ENCODE peak calls at places on chromosomes 4 and X, in four cellular contexts. One of them, this sample, is unnamed.

GRCh38 chrX:16892504-16893362 is 22.6 kb upstream of the RBBP7 start:
- DNase-seq in Peyer's patch: peak; percentile 77
- DNase-seq in sigmoid colon: peak; percentile 77
- DNase-seq in tibial nerve: peak; percentile 45
- DNase-seq in this sample: peak; percentile 74

GRCh38 chr4:99405433-99406115 is 29.6 kb downstream of the ADH7 start:
- DNase-seq in Peyer's patch: peak; percentile 37
- DNase-seq in sigmoid colon: peak; percentile 87
- DNase-seq in tibial nerve: peak; percentile 73
- DNase-seq in this sample: peak; percentile 74

GRCh38 chr4:137267024-137267423 is 265.3 kb downstream of the PCDH18 start:
- DNase-seq in Peyer's patch: no peak
- DNase-seq in sigmoid colon: no peak
- DNase-seq in tibial nerve: no peak
- DNase-seq in this sample: no peak

GRCh38 chr4:125187621-125188176 is 127.1 kb upstream of the FAT4 start:
- DNase-seq in Peyer's patch: no peak
- DNase-seq in sigmoid colon: no peak
- DNase-seq in tibial nerve: no peak
- DNase-seq in this sample: no peak

GRCh38 chrX:17564689-17565409 is 172.4 kb upstream of the SCML1 start:
- DNase-seq in Peyer's patch: no peak
- DNase-seq in sigmoid colon: peak; percentile 65
- DNase-seq in tibial nerve: no peak
- DNase-seq in this sample: no peak

GRCh38 chr4:52244773-52245360 is 193.8 kb downstream of the SPATA18 start:
- DNase-seq in Peyer's patch: no peak
- DNase-seq in sigmoid colon: no peak
- DNase-seq in tibial nerve: no peak
- DNase-seq in this sample: no peak

GRCh38 chr4:139300431-139301142 is 718 bp upstream of the NAA15 start:
- DNase-seq in Peyer's patch: no peak
- DNase-seq in sigmoid colon: no peak
- DNase-seq in tibial nerve: no peak
- DNase-seq in this sample: no peak

GRCh38 chr4:56049428-56050212 is 100.9 kb downstream of the CEP135 start:
- DNase-seq in Peyer's patch: no peak
- DNase-seq in sigmoid colon: no peak
- DNase-seq in tibial nerve: no peak
- DNase-seq in this sample: no peak

GRCh38 chr4:142231787-142232186 is 595.4 kb downstream of the IL15 start:
- DNase-seq in Peyer's patch: no peak
- DNase-seq in sigmoid colon: no peak
- DNase-seq in tibial nerve: no peak
- DNase-seq in this sample: no peak

GRCh38 chrX:22365460-22365859 is 92.7 kb downstream of the CBLL2 start:
- DNase-seq in Peyer's patch: no peak
- DNase-seq in sigmoid colon: no peak
- DNase-seq in tibial nerve: no peak
- DNase-seq in this sample: no peak

GRCh38 chr4:57098945-57099344 is 11.2 kb downstream of the IGFBP7 start:
- DNase-seq in Peyer's patch: no peak
- DNase-seq in sigmoid colon: no peak
- DNase-seq in tibial nerve: no peak
- DNase-seq in this sample: no peak

GRCh38 chrX:25601323-25601722 is 536.8 kb upstream of the MAGEB18 start:
- DNase-seq in Peyer's patch: no peak
- DNase-seq in sigmoid colon: no peak
- DNase-seq in tibial nerve: no peak
- DNase-seq in this sample: no peak

GRCh38 chr4:122827899-122828601 is 1.4 kb downstream of the FGF2 start:
- DNase-seq in Peyer's patch: no peak
- DNase-seq in sigmoid colon: peak; percentile 82
- DNase-seq in tibial nerve: peak; percentile 22
- DNase-seq in this sample: no peak

GRCh38 chr4:77235289-77235854 is 78.4 kb downstream of the CCNG2 start:
- DNase-seq in Peyer's patch: no peak
- DNase-seq in sigmoid colon: no peak
- DNase-seq in tibial nerve: no peak
- DNase-seq in this sample: no peak

GRCh38 chrX:2242326-2242725 is 258.4 kb downstream of the DHRSX start:
- DNase-seq in Peyer's patch: no peak
- DNase-seq in sigmoid colon: no peak
- DNase-seq in tibial nerve: no peak
- DNase-seq in this sample: no peak

GRCh38 chrX:40189018-40189417 is 91.3 kb upstream of the BCOR start:
- DNase-seq in Peyer's patch: no peak
- DNase-seq in sigmoid colon: no peak
- DNase-seq in tibial nerve: no peak
- DNase-seq in this sample: no peak

GRCh38 chrX:136251042-136251991 is at the start of gene MAP7D3:
- DNase-seq in Peyer's patch: peak; percentile 63
- DNase-seq in sigmoid colon: peak; percentile 82
- DNase-seq in tibial nerve: peak; percentile 32
- DNase-seq in this sample: peak; percentile 49

GRCh38 chrX:7828594-7828993 is 14.4 kb upstream of the VCX start:
- DNase-seq in Peyer's patch: no peak
- DNase-seq in sigmoid colon: no peak
- DNase-seq in tibial nerve: no peak
- DNase-seq in this sample: no peak

GRCh38 chr4:150140774-150141400 is 62.6 kb downstream of the DCLK2 start:
- DNase-seq in Peyer's patch: no peak
- DNase-seq in sigmoid colon: no peak
- DNase-seq in tibial nerve: no peak
- DNase-seq in this sample: no peak

GRCh38 chr4:37995299-37995821 is 35.2 kb downstream of the PTTG2 start:
- DNase-seq in Peyer's patch: no peak
- DNase-seq in sigmoid colon: no peak
- DNase-seq in tibial nerve: no peak
- DNase-seq in this sample: no peak

GRCh38 chr4:57308301-57308700 is 198.1 kb upstream of the IGFBP7 start:
- DNase-seq in Peyer's patch: no peak
- DNase-seq in sigmoid colon: no peak
- DNase-seq in tibial nerve: no peak
- DNase-seq in this sample: no peak

GRCh38 chr4:101232074-101232776 is 115.1 kb downstream of the PPP3CA start:
- DNase-seq in Peyer's patch: no peak
- DNase-seq in sigmoid colon: no peak
- DNase-seq in tibial nerve: peak; percentile 14
- DNase-seq in this sample: no peak

DNA sequence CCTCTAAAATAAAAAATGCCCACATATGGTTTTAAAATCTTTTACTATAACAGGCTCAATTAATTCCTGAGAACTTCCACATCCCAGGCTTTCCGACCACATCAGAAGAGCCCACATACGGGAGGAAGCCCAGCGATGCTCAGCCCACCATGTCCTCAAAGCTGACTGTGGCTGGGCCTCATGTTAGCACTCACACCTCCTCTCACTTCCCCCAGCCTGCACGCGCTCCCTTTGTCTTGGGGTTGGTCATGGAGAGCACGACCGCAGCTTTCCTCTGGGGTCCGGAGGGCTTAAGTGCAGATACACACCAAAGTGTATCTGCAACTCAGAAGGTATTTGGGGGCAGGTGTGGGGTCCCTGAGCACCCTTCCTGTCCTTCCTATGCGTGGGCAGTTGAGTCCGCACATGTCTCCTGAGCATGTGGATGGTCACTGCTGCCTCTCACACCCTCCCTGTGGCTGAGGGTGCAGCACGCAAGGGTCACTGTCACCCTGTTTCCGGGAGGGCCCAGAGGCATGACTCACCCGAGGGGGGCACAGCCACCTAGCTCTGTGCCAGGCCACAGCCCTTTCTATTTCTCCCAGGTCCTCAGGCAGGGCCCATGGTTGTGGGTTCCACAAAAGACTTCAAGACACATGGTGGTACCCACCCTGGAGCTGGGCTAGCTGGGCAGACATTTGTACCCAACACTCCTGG is 21.2 kb downstream of the WDR1 start:
- DNase-seq in Peyer's patch: no peak
- DNase-seq in sigmoid colon: no peak
- DNase-seq in tibial nerve: no peak
- DNase-seq in this sample: no peak
- H3K4me3 ChIP-seq in Peyer's patch: no peak overlapping the region
- H3K4me3 ChIP-seq in sigmoid colon: no peak overlapping the region
- H3K4me3 ChIP-seq in tibial nerve: no peak overlapping the region
- H3K4me3 ChIP-seq in this sample: no peak overlapping the region

DNA sequence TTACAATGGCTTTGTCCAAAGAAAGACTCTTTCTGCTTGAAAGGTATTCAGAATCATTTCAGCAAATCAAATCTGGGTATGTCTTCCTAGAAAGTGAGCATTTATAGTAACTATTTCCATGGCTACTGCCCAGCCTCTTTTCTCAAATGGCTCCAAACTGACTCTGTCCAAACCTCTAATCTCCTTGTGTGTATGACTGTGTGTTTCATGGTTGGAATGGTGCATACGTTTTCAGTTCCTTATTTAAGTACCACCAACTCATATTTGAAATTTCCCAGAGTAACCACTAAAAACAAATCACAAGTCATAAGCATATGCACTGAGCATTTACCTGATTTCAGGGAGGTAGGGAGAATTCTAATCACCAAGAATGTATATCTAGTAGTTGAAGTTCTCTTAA is 106.0 kb downstream of the TMEM144 start:
- DNase-seq in Peyer's patch: no peak
- DNase-seq in sigmoid colon: no peak
- DNase-seq in tibial nerve: no peak
- DNase-seq in this sample: no peak
- H3K4me1 ChIP-seq in Peyer's patch: no peaks in the 10 kb centered on the region
- H3K4me1 ChIP-seq in sigmoid colon: no peaks in the 10 kb centered on the region
- H3K4me1 ChIP-seq in tibial nerve: no peaks in the 10 kb centered on the region
- H3K4me1 ChIP-seq in this sample: no peaks in the 10 kb centered on the region

GRCh38 chr4:16722386-16722785 is 176.1 kb downstream of the LDB2 start:
- DNase-seq in Peyer's patch: no peak
- DNase-seq in sigmoid colon: no peak
- DNase-seq in tibial nerve: no peak
- DNase-seq in this sample: no peak

GRCh38 chr4:16717266-16717970 is 181.0 kb downstream of the LDB2 start:
- DNase-seq in Peyer's patch: no peak
- DNase-seq in sigmoid colon: no peak
- DNase-seq in tibial nerve: no peak
- DNase-seq in this sample: no peak

GRCh38 chr4:16727218-16727617 is 171.2 kb downstream of the LDB2 start:
- DNase-seq in Peyer's patch: no peak
- DNase-seq in sigmoid colon: no peak
- DNase-seq in tibial nerve: no peak
- DNase-seq in this sample: no peak

GRCh38 chr4:16725252-16725651 is 173.2 kb downstream of the LDB2 start:
- DNase-seq in Peyer's patch: no peak
- DNase-seq in sigmoid colon: no peak
- DNase-seq in tibial nerve: no peak
- DNase-seq in this sample: no peak

DNA sequence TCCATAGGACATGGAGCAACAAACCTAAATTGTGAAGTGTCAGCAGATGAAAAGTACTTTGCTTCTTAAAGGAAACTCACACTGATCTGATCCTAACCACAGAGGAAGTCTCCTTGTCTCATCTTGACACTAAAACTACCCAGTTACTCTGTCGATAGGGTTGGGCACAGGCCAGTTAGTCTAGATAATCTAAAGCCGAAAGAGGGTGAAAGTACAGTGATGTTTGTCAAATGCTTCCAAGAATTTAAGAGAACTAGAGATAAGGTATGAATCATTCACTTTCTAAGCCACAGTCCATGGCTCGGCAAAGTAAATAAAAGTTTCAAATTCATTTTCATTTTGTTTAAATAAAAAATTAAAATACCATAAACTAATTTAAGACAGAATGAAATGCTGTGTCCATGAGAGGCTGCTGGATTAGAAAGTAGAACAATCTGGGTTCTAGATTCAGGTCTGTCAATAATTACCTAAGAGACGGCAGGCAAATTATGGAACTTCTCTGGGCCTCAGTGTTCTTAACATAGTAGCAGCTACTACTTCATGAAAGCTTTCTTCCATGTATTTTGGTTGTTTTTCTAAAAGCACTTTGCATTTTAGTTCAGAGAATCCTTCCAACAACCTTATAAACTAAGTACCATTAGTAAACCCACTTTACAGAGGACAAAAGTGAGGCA is 176.7 kb downstream of the LDB2 start:
- DNase-seq in Peyer's patch: no peak
- DNase-seq in sigmoid colon: no peak
- DNase-seq in tibial nerve: no peak
- DNase-seq in this sample: no peak
- H3K4me3 ChIP-seq in Peyer's patch: no peak overlapping the region
- H3K4me3 ChIP-seq in sigmoid colon: no peak overlapping the region
- H3K4me3 ChIP-seq in tibial nerve: no peak overlapping the region
- H3K4me3 ChIP-seq in this sample: no peak overlapping the region

GRCh38 chr4:107897823-107898222 is 33.5 kb upstream of the CYP2U1 start:
- DNase-seq in Peyer's patch: no peak
- DNase-seq in sigmoid colon: no peak
- DNase-seq in tibial nerve: no peak
- DNase-seq in this sample: no peak

GRCh38 chr4:107901213-107901934 is 30.0 kb upstream of the CYP2U1 start:
- DNase-seq in Peyer's patch: no peak
- DNase-seq in sigmoid colon: no peak
- DNase-seq in tibial nerve: no peak
- DNase-seq in this sample: no peak

GRCh38 chr4:107900067-107900466 is 31.3 kb upstream of the CYP2U1 start:
- DNase-seq in Peyer's patch: no peak
- DNase-seq in sigmoid colon: no peak
- DNase-seq in tibial nerve: no peak
- DNase-seq in this sample: no peak

GRCh38 chr4:107902715-107903114 is 28.6 kb upstream of the CYP2U1 start:
- DNase-seq in Peyer's patch: no peak
- DNase-seq in sigmoid colon: no peak
- DNase-seq in tibial nerve: no peak
- DNase-seq in this sample: no peak

GRCh38 chr4:107900508-107900907 is 30.8 kb upstream of the CYP2U1 start:
- DNase-seq in Peyer's patch: no peak
- DNase-seq in sigmoid colon: no peak
- DNase-seq in tibial nerve: no peak
- DNase-seq in this sample: no peak
- H3K4me1 ChIP-seq in Peyer's patch: no peaks in the 10 kb centered on the region
- H3K4me1 ChIP-seq in sigmoid colon: no peaks in the 10 kb centered on the region
- H3K4me1 ChIP-seq in tibial nerve: no peaks in the 10 kb centered on the region
- H3K4me1 ChIP-seq in this sample: no peaks in the 10 kb centered on the region

GRCh38 chrX:65073233-65073632 is 97.0 kb upstream of the ZC4H2 start:
- DNase-seq in Peyer's patch: no peak
- DNase-seq in sigmoid colon: no peak
- DNase-seq in tibial nerve: no peak
- DNase-seq in this sample: no peak

GRCh38 chrX:65072590-65072989 is 96.3 kb upstream of the ZC4H2 start:
- DNase-seq in Peyer's patch: no peak
- DNase-seq in sigmoid colon: peak; percentile 42
- DNase-seq in tibial nerve: no peak
- DNase-seq in this sample: no peak
- H3K4me3 ChIP-seq in Peyer's patch: no peak overlapping the region
- H3K4me3 ChIP-seq in sigmoid colon: no peak overlapping the region
- H3K4me3 ChIP-seq in tibial nerve: no peak overlapping the region
- H3K4me3 ChIP-seq in this sample: no peak overlapping the region

DNA sequence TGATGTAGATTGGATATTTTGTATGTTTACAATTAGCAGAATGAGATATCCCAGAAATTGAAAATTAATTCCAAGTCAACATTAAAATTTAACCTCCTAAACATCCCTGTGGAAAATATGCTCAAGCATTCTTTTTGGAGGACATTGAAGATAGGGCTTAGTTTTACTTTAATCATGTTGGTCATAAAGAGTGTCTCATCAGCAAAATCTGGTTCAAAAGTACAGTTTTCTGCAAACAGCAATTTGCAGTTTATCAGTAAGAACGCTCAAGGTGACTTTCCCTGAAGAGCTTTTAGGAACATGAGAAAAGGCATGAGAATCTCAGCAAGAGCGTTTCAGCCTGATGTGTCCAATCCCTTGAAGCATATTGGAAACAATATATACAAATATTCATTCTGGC is 889.8 kb downstream of the CENPC start:
- DNase-seq in Peyer's patch: no peak
- DNase-seq in sigmoid colon: no peak
- DNase-seq in tibial nerve: no peak
- DNase-seq in this sample: no peak
- H3K4me1 ChIP-seq in Peyer's patch: no peaks in the 10 kb centered on the region
- H3K4me1 ChIP-seq in sigmoid colon: no peaks in the 10 kb centered on the region
- H3K4me1 ChIP-seq in tibial nerve: no peaks in the 10 kb centered on the region
- H3K4me1 ChIP-seq in this sample: no peaks in the 10 kb centered on the region